ENCODE peak calls at places on chromosomes 2 and 18, in nine cellular contexts. Q, M, N, C, O, V, F, J and A are unnamed samples.

GRCh38 chr18:22683786-22684185 is 249.3 kb upstream of the RBBP8 start:
- DNase-seq in N (no peak), O (no peak), Q (no peak), F (no peak), M (no peak), V (no peak), J (no peak), C (no peak), A (no peak)

GRCh38 chr2:128781166-128781887 is 462.7 kb upstream of the HS6ST1 start:
- DNase-seq in V (no peak), O (no peak), F (no peak), J (no peak), N (no peak), M (no peak), C (no peak), Q (no peak), A (no peak)

GRCh38 chr2:158024288-158024898 is 77.3 kb upstream of the UPP2 start:
- DNase-seq in N (no peak), M (peak; percentile 67), J (peak; percentile 66), V (peak; percentile 45), O (peak; percentile 68), F (peak; percentile 75), Q (peak; percentile 75), C (peak; percentile 55), A (no peak)

GRCh38 chr2:73314441-73314840 is 21.1 kb upstream of the EGR4 start:
- DNase-seq in N (no peak), Q (no peak), V (no peak), M (no peak), C (no peak), O (no peak), J (no peak), F (no peak), A (no peak)

GRCh38 chr2:65367517-65367916 is 64.9 kb downstream of the SPRED2 start:
- DNase-seq in O (no peak), C (peak; percentile 48), F (no peak), N (peak; percentile 98), J (peak; percentile 48), M (peak; percentile 99), V (no peak), Q (no peak), A (no peak)

GRCh38 chr2:203238711-203239526 is at the start of gene CYP20A1:
- DNase-seq in C (peak; percentile 94), Q (peak; percentile 96), V (peak; percentile 96), J (peak; percentile 98), N (peak; percentile 78), O (peak; percentile 97), M (peak; percentile 99), F (peak; percentile 98), A (peak; percentile 89)

GRCh38 chr18:33577688-33578370 is at the start of gene ASXL3:
- DNase-seq in C (peak; percentile 91), V (peak; percentile 23), F (no peak), Q (peak; percentile 67), N (no peak), J (peak; percentile 73), M (peak; percentile 46), O (peak; percentile 22), A (no peak)

GRCh38 chr2:20350753-20351554 is at the start of gene PUM2:
- DNase-seq in Q (peak; percentile 97), J (peak; percentile 98), N (peak; percentile 90), F (peak; percentile 98), M (peak; percentile 96), V (peak; percentile 97), C (peak; percentile 99), O (peak; percentile 99), A (peak; percentile 93)

GRCh38 chr2:5367321-5367720 is 324.9 kb upstream of the SOX11 start:
- DNase-seq in V (no peak), M (no peak), N (no peak), O (no peak), Q (no peak), C (no peak), F (peak; percentile 23), J (no peak), A (no peak)

GRCh38 chr2:40416486-40416885 is 35.4 kb downstream of the SLC8A1 start:
- DNase-seq in J (no peak), N (peak; percentile 79), V (no peak), C (no peak), Q (no peak), O (no peak), F (peak; percentile 15), M (no peak), A (no peak)

GRCh38 chr2:176959614-176960013 is 253.0 kb upstream of the HNRNPA3 start:
- DNase-seq in N (no peak), O (no peak), M (no peak), J (no peak), Q (no peak), C (no peak), V (no peak), F (no peak), A (no peak)

GRCh38 chr2:174527101-174527721 is 40.4 kb upstream of the GPR155 start:
- DNase-seq in C (no peak), V (no peak), F (no peak), Q (no peak), O (no peak), N (no peak), J (no peak), M (no peak), A (no peak)

GRCh38 chr2:174176898-174177297 is 71.4 kb downstream of the OLA1 start:
- DNase-seq in O (no peak), F (no peak), M (peak; percentile 63), N (peak; percentile 43), J (no peak), C (no peak), Q (no peak), V (no peak), A (no peak)

GRCh38 chr2:129757915-129758421 is 221.5 kb upstream of the RAB6C start:
- DNase-seq in O (peak; percentile 37), J (no peak), N (no peak), V (no peak), M (peak; percentile 10), Q (peak; percentile 68), C (peak; percentile 42), F (no peak), A (no peak)

GRCh38 chr2:17877811-17878221 is 651 bp upstream of the KCNS3 start:
- DNase-seq in F (peak; percentile 81), C (peak; percentile 41), J (peak; percentile 32), N (no peak), M (peak; percentile 45), V (peak; percentile 27), O (peak; percentile 22), Q (peak; percentile 59), A (no peak)

GRCh38 chr2:195818521-195818920 is 161.5 kb downstream of the SLC39A10 start:
- DNase-seq in F (no peak), C (no peak), Q (no peak), N (no peak), M (peak; percentile 24), J (peak; percentile 10), O (no peak), V (no peak), A (no peak)

GRCh38 chr18:3603460-3604259 is 153.7 kb downstream of the TGIF1 start:
- DNase-seq in N (peak; percentile 96), M (peak; percentile 98), J (peak; percentile 83), F (peak; percentile 78), C (no peak), Q (peak; percentile 94), O (no peak), V (peak; percentile 43), A (peak; percentile 94)

GRCh38 chr2:19799881-19800780 is 101.7 kb downstream of the TTC32 start:
- DNase-seq in N (peak; percentile 23), O (no peak), M (peak; percentile 3), F (no peak), C (no peak), J (no peak), V (no peak), Q (no peak), A (no peak)

GRCh38 chr2:67015681-67016080 is 381.5 kb upstream of the ETAA1 start:
- DNase-seq in M (no peak), V (no peak), Q (no peak), C (no peak), N (no peak), J (peak; percentile 18), F (no peak), O (no peak), A (no peak)

GRCh38 chr2:67008114-67008513 is 389.0 kb upstream of the ETAA1 start:
- DNase-seq in F (no peak), M (peak; percentile 2), V (no peak), J (no peak), C (no peak), Q (no peak), O (no peak), N (no peak), A (no peak)

GRCh38 chr2:67013821-67014220 is 383.3 kb upstream of the ETAA1 start:
- DNase-seq in Q (no peak), J (no peak), N (no peak), F (no peak), C (no peak), O (no peak), V (no peak), M (peak; percentile 7), A (no peak)

GRCh38 chr2:67006373-67006960 is 390.7 kb upstream of the ETAA1 start:
- DNase-seq in Q (no peak), J (no peak), V (no peak), M (no peak), C (peak; percentile 22), F (no peak), N (no peak), O (no peak), A (no peak)

GRCh38 chr2:67012165-67012564 is 385.0 kb upstream of the ETAA1 start:
- DNase-seq in Q (no peak), C (no peak), O (no peak), F (no peak), N (no peak), M (no peak), J (no peak), V (no peak), A (no peak)
- H3K9me2 ChIP-seq in Q (peaks cover 2% of the 10 kb centered on the region), C (no peaks in the 10 kb centered on the region), O (no peaks in the 10 kb centered on the region), F (no peaks in the 10 kb centered on the region), N (no peaks in the 10 kb centered on the region), M (no peaks in the 10 kb centered on the region), J (no peaks in the 10 kb centered on the region), V (no peaks in the 10 kb centered on the region), A (no peaks in the 10 kb centered on the region)

GRCh38 chr2:170221317-170222288 is 43.7 kb downstream of the MYO3B start:
- DNase-seq in M (no peak), V (no peak), C (no peak), F (no peak), Q (no peak), O (no peak), N (no peak), J (no peak), A (no peak)
- H3K9me2 ChIP-seq in M (no peaks in the 10 kb centered on the region), V (no peaks in the 10 kb centered on the region), C (no peaks in the 10 kb centered on the region), F (no peaks in the 10 kb centered on the region), Q (peaks cover 1% of the 10 kb centered on the region), O (no peaks in the 10 kb centered on the region), N (no peaks in the 10 kb centered on the region), J (no peaks in the 10 kb centered on the region), A (no peaks in the 10 kb centered on the region)

DNA sequence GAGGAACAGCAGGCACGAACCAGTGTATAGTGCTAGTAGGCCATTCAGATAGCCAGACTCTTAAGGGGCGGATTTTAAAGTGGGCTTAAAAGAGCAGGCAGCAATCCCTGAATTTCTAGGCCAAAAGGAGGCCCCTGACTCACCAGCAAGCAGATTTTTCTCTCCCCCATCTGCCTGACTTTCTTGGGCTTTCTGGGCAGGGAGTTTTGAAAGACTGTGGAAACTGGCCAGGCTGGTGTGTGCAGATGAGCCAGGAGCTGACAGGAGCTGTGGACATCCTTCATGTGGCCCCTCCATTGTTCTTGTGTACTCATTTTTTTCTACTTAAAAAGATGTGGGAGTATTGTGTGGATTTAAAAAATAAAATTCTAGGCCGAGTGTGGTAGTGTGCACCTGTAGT is 59.0 kb downstream of the GLI2 start:
- DNase-seq in C (no peak), Q (no peak), N (no peak), O (no peak), J (no peak), F (no peak), V (no peak), M (peak; percentile 86), A (no peak)
- H3K9me2 ChIP-seq in C (no peaks in the 10 kb centered on the region), Q (no peaks in the 10 kb centered on the region), N (no peaks in the 10 kb centered on the region), O (no peaks in the 10 kb centered on the region), J (no peaks in the 10 kb centered on the region), F (no peaks in the 10 kb centered on the region), V (no peaks in the 10 kb centered on the region), M (no peaks in the 10 kb centered on the region), A (no peaks in the 10 kb centered on the region)

GRCh38 chr18:13431886-13432285 is 213.3 kb downstream of the LDLRAD4 start:
- DNase-seq in J (no peak), F (no peak), N (no peak), C (no peak), V (no peak), M (no peak), Q (no peak), O (no peak), A (no peak)
- H3K9me2 ChIP-seq in J (no peaks in the 10 kb centered on the region), F (no peaks in the 10 kb centered on the region), N (no peaks in the 10 kb centered on the region), C (no peaks in the 10 kb centered on the region), V (no peaks in the 10 kb centered on the region), M (no peaks in the 10 kb centered on the region), Q (no peaks in the 10 kb centered on the region), O (no peaks in the 10 kb centered on the region), A (no peaks in the 10 kb centered on the region)